ENCODE peak calls at places on chromosomes 11 and 22, in five cellular contexts. V is fibroblast of the conjunctiva; Y is kidney tubule cell; B is C1 segment of cervical spinal cord; K is naive thymus-derived CD8-positive, alpha-beta T cell. D is an unnamed sample.

GRCh38 chr22:47659467-47660302 is 897.2 kb downstream of the TBC1D22A start:
- DNase-seq in Y (no peak), B (no peak), K (no peak), V (no peak), D (no peak)

GRCh38 chr22:49735411-49736311 is 92.0 kb downstream of the BRD1 start:
- DNase-seq in Y (no peak), B (no peak), K (no peak), V (no peak), D (no peak)

GRCh38 chr11:41578421-41579047 is 119.1 kb upstream of the LRRC4C start:
- DNase-seq in Y (no peak), B (no peak), K (no peak), V (no peak), D (no peak)

GRCh38 chr11:61302550-61302949 is 7.4 kb upstream of the VWCE start:
- DNase-seq in V (no peak), Y (no peak), B (no peak), K (no peak), D (no peak)

GRCh38 chr11:2196970-2197770 is 25.6 kb upstream of the TH start:
- DNase-seq in K (peak), Y (peak), B (peak), V (peak), D (peak)

GRCh38 chr22:23095467-23096342 is 25.4 kb downstream of the GNAZ start:
- DNase-seq in V (no peak), Y (no peak), B (peak), K (no peak), D (no peak)

GRCh38 chr11:12121504-12121903 is 11.1 kb downstream of the MICAL2 start:
- DNase-seq in B (peak), Y (no peak), K (no peak), V (no peak), D (no peak)

GRCh38 chr11:7609521-7609920 is 63.8 kb downstream of the CYB5R2 start:
- DNase-seq in V (no peak), Y (no peak), B (no peak), K (no peak), D (no peak)

GRCh38 chr11:2384723-2385041 is 7.6 kb downstream of the CD81 start:
- DNase-seq in Y (no peak), V (no peak), K (no peak), B (no peak), D (no peak)

D was measured in activated T-cell treated with anti-CD3 and anti-CD28 coated beads, Interleukin-2, amount 50 U/mL, for 4 hours.